ENCODE peak calls at places on chromosomes 13 and 19, in ten cellular contexts. G is stimulated activated CD8-positive, alpha-beta memory T cell treated with anti-CD3 and anti-CD28 coated beads, Interleukin-7, amount 100 ng/mL, for 24 hours; O is RPMI7951; A is psoas muscle; Q is skeletal muscle cell; X is activated CD4-positive, CD25-positive, alpha-beta regulatory T cell; S is germinal center; R is NCI-H2029; V is stimulated activated CD4-positive, alpha-beta T cell treated with anti-CD3 and anti-CD28 coated beads, Interleukin-4, amount 100 ng/mL, for 24 hours; T is amygdala. Z is an unnamed sample.

GRCh38 chr19:21483589-21484170 is 21.7 kb upstream of the ZNF429 start:
- DNase-seq in G (peak; percentile 44), S (peak; percentile 37), O (no peak), V (peak; percentile 62), A (peak; percentile 43), X (peak; percentile 5), T (no peak), Q (no peak), R (peak; percentile 21), Z (no peak)

GRCh38 chr19:27793128-27793643 is 1419.8 kb downstream of the UQCRFS1 start:
- DNase-seq in A (peak; percentile 67), X (peak; percentile 54), G (peak; percentile 57), S (peak; percentile 76), R (peak; percentile 87), V (peak; percentile 78), T (peak; percentile 71), O (peak; percentile 95), Q (peak; percentile 44), Z (peak; percentile 66)

GRCh38 chr19:11538232-11539036 is at the start of gene CNN1:
- DNase-seq in Q (peak; percentile 38), R (no peak), A (peak; percentile 41), V (no peak), O (no peak), S (no peak), X (no peak), T (no peak), G (no peak), Z (no peak)

GRCh38 chr19:55283548-55284393 is at the start of gene BRSK1:
- DNase-seq in G (no peak), T (peak; percentile 27), S (no peak), Q (peak; percentile 14), R (no peak), V (peak; percentile 42), O (peak; percentile 57), X (no peak), A (peak; percentile 43), Z (peak; percentile 76)

GRCh38 chr19:44807652-44808462 is 1.0 kb upstream of the BCAM start:
- DNase-seq in A (no peak), R (no peak), Q (no peak), X (no peak), O (peak; percentile 38), S (no peak), G (no peak), V (no peak), T (no peak), Z (no peak)

GRCh38 chr19:45883586-45883880 is 2.4 kb downstream of the IRF2BP1 start:
- DNase-seq in O (no peak), S (no peak), G (no peak), T (no peak), A (no peak), R (no peak), X (no peak), Q (no peak), V (no peak), Z (no peak)

GRCh38 chr13:30880756-30881155 is 25.3 kb upstream of the MEDAG start:
- DNase-seq in G (no peak), R (no peak), A (no peak), O (peak; percentile 89), V (no peak), S (no peak), T (no peak), X (no peak), Q (peak; percentile 92), Z (no peak)

GRCh38 chr13:45951724-45952123 is 100.2 kb upstream of the SIAH3 start:
- DNase-seq in X (no peak), V (no peak), G (no peak), Q (peak; percentile 5), T (no peak), R (no peak), S (no peak), O (peak; percentile 7), A (no peak), Z (no peak)

GRCh38 chr19:1085676-1086442 is 9.3 kb downstream of the POLR2E start:
- DNase-seq in O (no peak), X (no peak), T (no peak), S (no peak), R (no peak), Q (no peak), V (no peak), G (no peak), A (no peak), Z (no peak)

GRCh38 chr13:110238795-110239194 is 68.2 kb downstream of the COL4A1 start:
- DNase-seq in Q (no peak), A (no peak), X (no peak), R (no peak), T (no peak), V (no peak), S (no peak), O (no peak), G (no peak), Z (no peak)

GRCh38 chr19:3359850-3360493 is 6.4 kb upstream of the NFIC start:
- DNase-seq in O (no peak), R (no peak), T (no peak), G (no peak), V (peak; percentile 27), A (no peak), Q (no peak), X (no peak), S (peak; percentile 63), Z (no peak)

GRCh38 chr19:13784731-13785452 is 10.4 kb upstream of the ZSWIM4 start:
- DNase-seq in R (peak; percentile 71), V (peak; percentile 77), Q (peak; percentile 23), T (no peak), G (peak; percentile 45), O (peak; percentile 74), X (peak; percentile 33), A (peak; percentile 72), S (peak; percentile 61), Z (no peak)

Z was measured in caudate nucleus.